ENCODE peak calls at places on chromosomes 3 and 15, in ten cellular contexts. E is psoas muscle; J is fibroblast of mammary gland; I is NAMALWA; V is right atrium auricular region; S is cardiac muscle cell; R is substantia nigra; N is naive thymus-derived CD8-positive, alpha-beta T cell; Y is thoracic aorta; B is AG08396. U is an unnamed sample.

GRCh38 chr3:60440869-60441268 is 810.4 kb downstream of the FHIT start:
- DNase-seq in R (no peak), B (no peak), I (no peak), Y (no peak), N (no peak), E (no peak), J (no peak), S (no peak), V (no peak), U (no peak)

GRCh38 chr3:153889905-153890334 is 231.3 kb upstream of the ARHGEF26 start:
- DNase-seq in R (no peak), J (no peak), V (no peak), I (no peak), B (no peak), E (no peak), S (no peak), N (no peak), Y (no peak), U (no peak)

GRCh38 chr3:191329654-191330308 is 545 bp downstream of the UTS2B start:
- DNase-seq in J (peak; percentile 57), N (no peak), R (peak; percentile 38), S (peak; percentile 64), Y (no peak), I (peak; percentile 54), E (peak; percentile 45), B (peak; percentile 55), V (peak; percentile 60), U (no peak)

GRCh38 chr3:174480767-174481166 is 378.4 kb upstream of the NAALADL2 start:
- DNase-seq in B (no peak), S (no peak), E (no peak), I (no peak), J (no peak), Y (no peak), V (no peak), R (no peak), N (no peak), U (no peak)

GRCh38 chr3:49198611-49199230 is 27.3 kb downstream of the KLHDC8B start:
- DNase-seq in S (no peak), V (no peak), B (no peak), E (no peak), R (no peak), N (no peak), Y (no peak), I (no peak), J (no peak), U (no peak)

GRCh38 chr3:171704002-171704401 is 106.3 kb downstream of the PLD1 start:
- DNase-seq in R (no peak), V (no peak), N (no peak), S (peak; percentile 65), J (peak; percentile 60), E (no peak), I (peak; percentile 72), Y (no peak), B (peak; percentile 44), U (no peak)

GRCh38 chr15:43516185-43516584 is 1.2 kb upstream of the MAP1A start:
- DNase-seq in V (peak; percentile 87), J (peak; percentile 78), I (no peak), E (peak; percentile 73), R (no peak), N (no peak), S (peak; percentile 16), Y (peak; percentile 33), B (peak; percentile 45), U (no peak)

GRCh38 chr15:61256231-61256630 is 27.1 kb upstream of the RORA start:
- DNase-seq in Y (no peak), V (no peak), E (no peak), R (no peak), I (no peak), J (peak; percentile 61), N (no peak), B (no peak), S (no peak), U (no peak)

GRCh38 chr3:197426161-197426566 is 127.8 kb upstream of the DLG1 start:
- DNase-seq in N (no peak), Y (no peak), B (no peak), E (no peak), I (no peak), J (peak; percentile 22), R (no peak), V (no peak), S (peak; percentile 41), U (no peak)

GRCh38 chr15:41561777-41562145 is 2.7 kb downstream of the TYRO3 start:
- DNase-seq in I (no peak), R (peak; percentile 75), E (peak; percentile 57), S (peak; percentile 83), B (peak; percentile 60), J (peak; percentile 63), V (peak; percentile 69), N (no peak), Y (no peak), U (no peak)

GRCh38 chr15:76962337-76963013 is 30.9 kb downstream of the RCN2 start:
- DNase-seq in B (no peak), Y (no peak), V (no peak), J (no peak), R (no peak), E (no peak), N (no peak), S (no peak), I (no peak), U (no peak)

GRCh38 chr3:180610981-180611380 is 9.0 kb downstream of the TTC14 start:
- DNase-seq in V (no peak), I (no peak), J (peak; percentile 18), N (no peak), Y (no peak), B (no peak), E (no peak), R (no peak), S (no peak), U (no peak)

GRCh38 chr15:80325206-80325605 is 73.2 kb upstream of the CTXND1 start:
- DNase-seq in J (no peak), V (no peak), N (no peak), Y (no peak), S (peak; percentile 47), R (no peak), E (no peak), B (no peak), I (no peak), U (no peak)

GRCh38 chr3:56389213-56389830 is 78.9 kb downstream of the ERC2 start:
- DNase-seq in S (no peak), I (no peak), Y (no peak), R (no peak), J (no peak), V (no peak), N (no peak), B (no peak), E (no peak), U (no peak)

GRCh38 chr3:149655826-149656599 is 1.8 kb downstream of the WWTR1 start:
- DNase-seq in E (no peak), Y (no peak), R (no peak), B (peak; percentile 37), J (peak; percentile 41), N (no peak), S (no peak), V (no peak), I (no peak), U (no peak)

GRCh38 chr3:18425641-18426403 is 683 bp upstream of the SATB1 start:
- DNase-seq in V (no peak), R (no peak), N (peak; percentile 87), Y (no peak), J (no peak), E (peak; percentile 49), S (peak; percentile 15), B (no peak), I (peak; percentile 68), U (no peak)

GRCh38 chr15:90214553-90215205 is 13.5 kb downstream of the SEMA4B start:
- DNase-seq in S (no peak), Y (no peak), E (no peak), R (no peak), V (no peak), B (no peak), I (peak; percentile 42), J (no peak), N (peak; percentile 53), U (no peak)

GRCh38 chr15:47027322-47027946 is 689.9 kb upstream of the SEMA6D start:
- DNase-seq in J (no peak), N (no peak), E (no peak), Y (no peak), S (no peak), V (no peak), B (no peak), R (no peak), I (peak; percentile 2), U (no peak)

GRCh38 chr3:96354742-96355141 is 459.7 kb upstream of the EPHA6 start:
- DNase-seq in J (no peak), R (no peak), S (no peak), B (no peak), Y (no peak), I (no peak), V (no peak), E (no peak), N (no peak), U (no peak)

GRCh38 chr15:55151621-55152020 is 45.1 kb downstream of the RSL24D1 start:
- DNase-seq in Y (no peak), I (no peak), E (no peak), N (no peak), R (no peak), V (no peak), B (no peak), S (no peak), J (no peak), U (no peak)

GRCh38 chr3:35486295-35486694 is 153.0 kb upstream of the ARPP21 start:
- DNase-seq in N (no peak), V (no peak), I (no peak), E (no peak), J (no peak), R (no peak), Y (no peak), B (no peak), S (no peak), U (no peak)

GRCh38 chr15:95021816-95022215 is 790.5 kb downstream of the MCTP2 start:
- DNase-seq in E (no peak), I (no peak), R (no peak), J (no peak), B (no peak), S (no peak), V (no peak), Y (no peak), N (no peak), U (no peak)

GRCh38 chr15:95291878-95292472 is 1038.5 kb upstream of the NR2F2 start:
- DNase-seq in Y (no peak), V (no peak), R (no peak), E (no peak), B (no peak), J (peak; percentile 59), I (peak; percentile 57), S (peak; percentile 60), N (no peak), U (no peak)

GRCh38 chr3:115321396-115321795 is 174.3 kb upstream of the ZBTB20 start:
- DNase-seq in S (peak; percentile 60), N (no peak), V (no peak), J (peak; percentile 77), B (no peak), I (no peak), E (no peak), Y (no peak), R (no peak), U (no peak)

GRCh38 chr3:148861277-148861869 is 3.7 kb upstream of the CPA3 start:
- DNase-seq in N (no peak), Y (no peak), V (no peak), I (peak; percentile 75), S (peak; percentile 70), E (no peak), R (no peak), B (peak; percentile 44), J (peak; percentile 74), U (no peak)

GRCh38 chr3:63909431-63909830 is 2.8 kb downstream of the SCAANT1 start:
- DNase-seq in S (peak; percentile 34), Y (no peak), R (no peak), N (no peak), J (peak; percentile 28), B (no peak), E (no peak), V (no peak), I (no peak), U (no peak)

GRCh38 chr3:50136714-50137405 is 18.3 kb upstream of the SEMA3F start:
- DNase-seq in B (no peak), R (no peak), E (no peak), J (no peak), I (no peak), V (no peak), N (no peak), S (no peak), Y (no peak), U (no peak)

GRCh38 chr15:101551696-101552591 is 62.4 kb upstream of the PCSK6 start:
- DNase-seq in V (no peak), B (no peak), N (no peak), R (no peak), Y (no peak), J (no peak), E (no peak), S (no peak), I (no peak), U (peak; percentile 74)